ENCODE peak calls at places on chromosomes 2 and 18, in six cellular contexts. S is GM23338, O is mammary epithelial cell, N is fibroblast of lung, G is MM.1S, P is K562. R is an unnamed sample.

GRCh38 chr18:3456686-3457069 is 6.7 kb downstream of the TGIF1 start:
- DNase-seq in P (no peak), G (no peak), N (no peak), S (no peak), O (no peak), R (no peak)

GRCh38 chr2:34991508-34992274 is 1363.9 kb upstream of the CRIM1 start:
- DNase-seq in P (no peak), G (no peak), N (no peak), O (no peak), S (no peak), R (no peak)

GRCh38 chr2:235191933-235192332 is 240.1 kb downstream of the SH3BP4 start:
- DNase-seq in S (no peak), G (no peak), O (no peak), N (no peak), P (no peak), R (no peak)

GRCh38 chr2:119231975-119232665 is 8.5 kb downstream of the STEAP3 start:
- DNase-seq in G (no peak), N (peak; percentile 24), S (no peak), O (peak; percentile 61), P (no peak), R (no peak)

GRCh38 chr2:98508690-98509054 is 64.0 kb downstream of the INPP4A start:
- DNase-seq in O (peak; percentile 85), G (no peak), N (peak; percentile 89), S (no peak), P (peak; percentile 71), R (peak; percentile 28)

GRCh38 chr2:181813963-181814565 is 77.5 kb upstream of the ITPRID2 start:
- DNase-seq in N (peak; percentile 80), S (no peak), G (no peak), O (no peak), P (no peak), R (no peak)

GRCh38 chr2:66301767-66302140 is 133.2 kb upstream of the MEIS1 start:
- DNase-seq in G (no peak), S (no peak), N (no peak), P (no peak), O (no peak), R (no peak)

GRCh38 chr2:217045725-217046475 is 186.0 kb upstream of the TNP1 start:
- DNase-seq in G (no peak), N (peak; percentile 35), S (no peak), P (no peak), O (no peak), R (no peak)

GRCh38 chr18:54203914-54204313 is 20.6 kb downstream of the MBD2 start:
- DNase-seq in N (no peak), S (no peak), P (no peak), G (no peak), O (no peak), R (no peak)

GRCh38 chr2:40630035-40630434 is 178.1 kb upstream of the SLC8A1 start:
- DNase-seq in O (no peak), P (no peak), G (no peak), S (no peak), N (no peak), R (no peak)

GRCh38 chr2:233426619-233427342 is 72.5 kb downstream of the DGKD start:
- DNase-seq in G (no peak), P (peak; percentile 86), S (peak; percentile 32), O (peak; percentile 94), N (peak; percentile 77), R (no peak)

GRCh38 chr2:158009425-158009824 is 92.3 kb upstream of the UPP2 start:
- DNase-seq in P (peak; percentile 45), G (no peak), S (no peak), O (no peak), N (peak; percentile 83), R (no peak)

GRCh38 chr18:63974991-63975390 is 5.1 kb downstream of the SERPINB8 start:
- DNase-seq in G (no peak), P (no peak), O (peak; percentile 45), S (peak; percentile 41), N (peak; percentile 53), R (peak; percentile 44)

GRCh38 chr2:45497355-45497754 is 113.7 kb downstream of the SRBD1 start:
- DNase-seq in P (peak; percentile 4), S (no peak), N (no peak), G (peak; percentile 68), O (no peak), R (no peak)

GRCh38 chr2:120876526-120877280 is 141.0 kb downstream of the GLI2 start:
- DNase-seq in P (no peak), G (no peak), S (no peak), N (no peak), O (no peak), R (no peak)

GRCh38 chr2:213934560-213934959 is 476.3 kb upstream of the VWC2L start:
- DNase-seq in N (peak; percentile 9), P (peak; percentile 1), G (peak; percentile 83), O (peak; percentile 8), S (peak; percentile 60), R (no peak)

GRCh38 chr18:2411381-2411977 is 159.8 kb downstream of the METTL4 start:
- DNase-seq in S (no peak), N (peak; percentile 29), O (peak; percentile 76), P (no peak), G (no peak), R (no peak)

GRCh38 chr2:20496069-20496468 is 49.2 kb downstream of the RHOB start:
- DNase-seq in N (peak; percentile 28), G (no peak), O (peak; percentile 61), S (no peak), P (no peak), R (no peak)

GRCh38 chr2:174632847-174633620 is 35.4 kb upstream of the WIPF1 start:
- DNase-seq in S (no peak), O (no peak), N (no peak), P (peak; percentile 66), G (peak; percentile 74), R (peak; percentile 23)

GRCh38 chr2:20077411-20077940 is 26.0 kb upstream of the LAPTM4A start:
- DNase-seq in O (no peak), N (no peak), P (no peak), S (no peak), G (no peak), R (no peak)

GRCh38 chr2:19895535-19895934 is 6.2 kb downstream of the TTC32 start:
- DNase-seq in G (no peak), N (no peak), S (no peak), O (no peak), P (peak; percentile 56), R (no peak)

GRCh38 chr2:8661235-8661634 is 20.6 kb upstream of the ID2 start:
- DNase-seq in N (no peak), S (no peak), O (no peak), P (no peak), G (no peak), R (no peak)
- H2AFZ ChIP-seq in N (no peak overlapping the region), S (no peak overlapping the region), O (no peak overlapping the region), P (peak overlapping the region; percentile 71), G (no peak overlapping the region), R (no peak overlapping the region)

GRCh38 chr2:105634198-105634597 is 110.5 kb upstream of the NCK2 start:
- DNase-seq in S (no peak), O (no peak), P (peak; percentile 18), G (no peak), N (no peak), R (no peak)
- TF ChIP-seq EZH2 in S (no peak), O (no peak), P (no peak), G (no peak), N (no peak), R (no peak)

GRCh38 chr2:212892193-212892592 is 259.2 kb downstream of the IKZF2 start:
- DNase-seq in N (peak; percentile 67), S (peak; percentile 71), O (peak; percentile 59), P (peak; percentile 2), G (no peak), R (peak; percentile 29)
- TF ChIP-seq CTCF in N (peak; percentile 59), S (peak; percentile 69), O (peak; percentile 56), P (no peak), G (peak; percentile 31), R (peak; percentile 55)

DNA sequence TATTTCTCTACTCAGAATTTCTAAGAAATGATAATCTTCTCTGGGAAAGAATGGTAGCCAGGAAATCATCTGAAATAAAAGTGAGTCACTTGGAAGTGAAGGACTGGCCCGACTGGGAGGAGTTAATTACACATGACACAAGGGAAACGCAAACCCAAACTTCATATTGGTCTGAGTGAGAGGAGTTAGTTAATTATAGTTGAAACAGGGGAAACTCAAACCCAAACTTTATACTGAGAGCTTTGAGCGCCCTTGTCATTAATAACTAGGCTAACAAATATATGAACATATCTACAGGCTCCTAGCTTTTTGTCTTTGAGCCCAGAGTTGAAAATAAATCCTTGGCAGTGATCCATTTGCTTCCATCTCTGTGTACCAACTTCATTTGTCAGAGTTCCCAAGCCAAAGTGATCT is 187.8 kb upstream of the COL3A1 start:
- DNase-seq in O (peak; percentile 8), N (peak; percentile 82), P (no peak), S (no peak), G (no peak), R (no peak)
- H2AFZ ChIP-seq in O (peak overlapping the region; percentile 22), N (no peak overlapping the region), P (no peak overlapping the region), S (no peak overlapping the region), G (no peak overlapping the region), R (no peak overlapping the region)

GRCh38 chr2:199461455-199462166 is 3.9 kb upstream of the SATB2 start:
- DNase-seq in O (no peak), S (peak; percentile 32), P (no peak), N (no peak), G (no peak), R (no peak)

GRCh38 chr2:199464614-199465352 is 7.0 kb upstream of the SATB2 start:
- DNase-seq in N (no peak), O (no peak), G (no peak), P (no peak), S (no peak), R (no peak)

GRCh38 chr2:199462167-199462976 is 4.6 kb upstream of the SATB2 start:
- DNase-seq in N (no peak), G (no peak), O (no peak), S (peak; percentile 66), P (no peak), R (no peak)

GRCh38 chr2:199463708-199464613 is 6.2 kb upstream of the SATB2 start:
- DNase-seq in P (no peak), O (no peak), S (peak; percentile 54), G (no peak), N (no peak), R (no peak)

DNA sequence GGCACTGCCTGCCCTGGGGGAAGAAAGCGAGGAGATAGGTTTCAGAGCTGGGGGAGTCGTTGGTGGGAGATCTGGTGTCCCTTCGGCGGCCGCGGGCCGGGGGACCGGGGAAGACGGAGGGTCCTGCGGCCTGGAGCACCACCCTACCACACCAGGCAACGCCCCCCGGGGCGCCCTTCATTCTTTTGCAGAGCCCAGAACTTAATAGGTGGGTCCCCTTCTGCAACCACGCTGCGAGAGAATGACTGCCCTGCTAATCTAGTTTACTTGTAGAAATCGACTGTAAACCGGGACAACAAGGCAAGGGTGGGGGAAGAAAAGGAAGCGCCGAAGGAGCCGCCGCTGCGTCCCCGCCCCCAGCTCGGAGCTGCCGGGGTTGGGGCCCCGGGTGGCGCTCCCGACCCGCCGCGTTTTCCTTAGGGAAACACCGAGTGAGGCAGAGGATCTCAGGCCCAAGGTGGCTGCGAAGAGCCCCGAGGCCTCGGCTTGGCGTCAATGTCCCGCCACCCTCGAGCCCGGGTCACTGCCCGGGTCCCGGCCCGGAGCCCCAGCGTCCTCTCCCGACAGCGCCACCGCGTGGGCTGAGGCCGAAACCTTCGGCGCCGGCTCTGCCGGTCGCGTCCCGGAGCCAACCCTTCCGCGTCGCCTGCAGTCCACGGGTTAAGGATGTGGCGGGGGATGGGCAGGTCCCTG is 5.4 kb upstream of the SATB2 start:
- DNase-seq in P (no peak), S (peak; percentile 84), O (peak; percentile 57), N (peak; percentile 53), G (peak; percentile 65), R (no peak)
- TF ChIP-seq EZH2 in P (no peak), S (peak; percentile 59), O (no peak), N (peak; percentile 35), G (no peak), R (no peak)